ENCODE peak calls at places on chromosomes 4 and X, in four cellular contexts. One of them, this sample, is unnamed. For H3K36me3, the result is how much of the 10 kb centered on the place peaks cover.

GRCh38 chrX:44241551-44241950 is 101.9 kb downstream of the EFHC2 start:
- DNase-seq in thyroid gland: no peak
- DNase-seq in breast epithelium: no peak
- DNase-seq in tibial nerve: no peak
- DNase-seq in this sample: no peak

GRCh38 chrX:386239-386767 is 404 bp downstream of the PPP2R3B start:
- DNase-seq in thyroid gland: no peak
- DNase-seq in breast epithelium: no peak
- DNase-seq in tibial nerve: no peak
- DNase-seq in this sample: peak

GRCh38 chrX:149762696-149763614 is 10.9 kb upstream of the HSFX1 start:
- DNase-seq in thyroid gland: no peak
- DNase-seq in breast epithelium: no peak
- DNase-seq in tibial nerve: no peak
- DNase-seq in this sample: no peak

GRCh38 chrX:74535211-74535621 is 79.2 kb downstream of the RLIM start:
- DNase-seq in thyroid gland: peak
- DNase-seq in breast epithelium: no peak
- DNase-seq in tibial nerve: peak
- DNase-seq in this sample: no peak

GRCh38 chr4:19381068-19381467 is 870.6 kb upstream of the SLIT2 start:
- DNase-seq in thyroid gland: no peak
- DNase-seq in breast epithelium: no peak
- DNase-seq in tibial nerve: no peak
- DNase-seq in this sample: no peak

GRCh38 chrX:40094041-40094899 is 3.5 kb downstream of the BCOR start:
- DNase-seq in thyroid gland: peak
- DNase-seq in breast epithelium: no peak
- DNase-seq in tibial nerve: peak
- DNase-seq in this sample: no peak

GRCh38 chrX:48695925-48696300 is 621 bp upstream of the SUV39H1 start:
- DNase-seq in thyroid gland: no peak
- DNase-seq in breast epithelium: no peak
- DNase-seq in tibial nerve: no peak
- DNase-seq in this sample: no peak

GRCh38 chr4:84878090-84878489 is 88.4 kb downstream of the WDFY3 start:
- DNase-seq in thyroid gland: no peak
- DNase-seq in breast epithelium: no peak
- DNase-seq in tibial nerve: no peak
- DNase-seq in this sample: no peak

GRCh38 chr4:63556332-63556731 is 852.9 kb downstream of the TECRL start:
- DNase-seq in thyroid gland: no peak
- DNase-seq in breast epithelium: no peak
- DNase-seq in tibial nerve: no peak
- DNase-seq in this sample: no peak

GRCh38 chr4:185524888-185525863 is 10.1 kb downstream of the PDLIM3 start:
- DNase-seq in thyroid gland: peak
- DNase-seq in breast epithelium: no peak
- DNase-seq in tibial nerve: no peak
- DNase-seq in this sample: no peak

GRCh38 chrX:75582511-75582910 is 59.7 kb upstream of the ZDHHC15 start:
- DNase-seq in thyroid gland: no peak
- DNase-seq in breast epithelium: no peak
- DNase-seq in tibial nerve: no peak
- DNase-seq in this sample: no peak

GRCh38 chr4:109078724-109079123 is 223.7 kb downstream of the COL25A1 start:
- DNase-seq in thyroid gland: peak
- DNase-seq in breast epithelium: no peak
- DNase-seq in tibial nerve: peak
- DNase-seq in this sample: no peak

GRCh38 chrX:135591871-135592270 is 71.4 kb downstream of the INTS6L start:
- DNase-seq in thyroid gland: no peak
- DNase-seq in breast epithelium: no peak
- DNase-seq in tibial nerve: no peak
- DNase-seq in this sample: no peak

GRCh38 chrX:15930585-15930984 is 76.0 kb upstream of the AP1S2 start:
- DNase-seq in thyroid gland: no peak
- DNase-seq in breast epithelium: no peak
- DNase-seq in tibial nerve: no peak
- DNase-seq in this sample: no peak

GRCh38 chr4:8364141-8364540 is 76.4 kb downstream of the ACOX3 start:
- DNase-seq in thyroid gland: peak
- DNase-seq in breast epithelium: no peak
- DNase-seq in tibial nerve: no peak
- DNase-seq in this sample: no peak

GRCh38 chr4:166499820-166500219 is 626.8 kb downstream of the TLL1 start:
- DNase-seq in thyroid gland: no peak
- DNase-seq in breast epithelium: no peak
- DNase-seq in tibial nerve: no peak
- DNase-seq in this sample: no peak

GRCh38 chr4:7460591-7460990 is 25.9 kb upstream of the PSAPL1 start:
- DNase-seq in thyroid gland: no peak
- DNase-seq in breast epithelium: no peak
- DNase-seq in tibial nerve: peak
- DNase-seq in this sample: peak

GRCh38 chr4:64353904-64354303 is 55.3 kb downstream of the TECRL start:
- DNase-seq in thyroid gland: no peak
- DNase-seq in breast epithelium: no peak
- DNase-seq in tibial nerve: no peak
- DNase-seq in this sample: no peak

GRCh38 chrX:37776283-37776986 is 3.4 kb upstream of the CYBB start:
- DNase-seq in thyroid gland: no peak
- DNase-seq in breast epithelium: no peak
- DNase-seq in tibial nerve: no peak
- DNase-seq in this sample: no peak

GRCh38 chr4:128451270-128451905 is 163.8 kb upstream of the PGRMC2 start:
- DNase-seq in thyroid gland: no peak
- DNase-seq in breast epithelium: no peak
- DNase-seq in tibial nerve: no peak
- DNase-seq in this sample: no peak

DNA sequence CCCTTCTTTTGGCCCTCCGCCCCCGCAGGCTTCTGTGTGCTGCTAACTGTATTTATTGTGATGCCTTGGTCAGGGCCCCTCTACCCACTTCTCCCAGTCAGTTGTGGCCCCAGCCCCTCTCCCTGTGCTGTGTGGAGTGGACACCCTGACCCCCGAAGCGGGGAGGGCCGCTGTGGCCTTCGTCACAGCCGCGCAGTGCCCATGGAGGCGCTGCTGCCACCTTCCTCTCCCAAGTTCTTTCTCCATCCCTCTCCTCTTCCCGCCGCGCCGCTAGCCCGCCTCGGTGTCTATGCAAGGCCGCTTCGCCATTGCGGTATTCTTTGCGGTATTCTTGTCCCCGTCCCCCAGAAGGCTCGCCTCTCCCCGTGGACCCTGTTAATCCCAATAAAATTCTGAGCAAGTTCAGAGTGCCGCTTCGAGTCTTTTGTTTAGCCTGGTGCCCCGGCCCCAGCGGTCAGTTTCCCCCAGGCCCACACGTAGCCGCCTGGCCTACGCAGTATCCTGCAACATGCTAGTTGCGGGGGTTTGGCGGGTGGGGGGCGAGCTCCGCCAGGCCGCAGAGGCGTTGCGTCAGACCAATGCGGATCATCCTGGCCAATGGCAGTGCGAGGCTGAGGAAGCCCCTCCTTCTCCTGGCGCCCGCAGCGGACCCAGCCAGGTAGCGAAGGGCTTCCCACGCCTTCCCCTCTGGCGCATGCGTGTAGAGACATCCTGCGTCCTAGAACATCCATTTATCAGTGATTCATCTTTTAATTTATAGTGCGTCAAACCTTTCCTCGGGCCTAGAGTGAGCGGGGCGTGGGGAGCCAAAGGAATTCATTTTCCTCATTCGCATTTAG is 5.6 kb upstream of the KANTR start:
- DNase-seq in thyroid gland: peak
- DNase-seq in breast epithelium: peak
- DNase-seq in tibial nerve: peak
- DNase-seq in this sample: peak
- TF ChIP-seq POLR2A in thyroid gland: peak
- TF ChIP-seq POLR2A in breast epithelium: no peak
- TF ChIP-seq POLR2A in tibial nerve: peak
- TF ChIP-seq POLR2A in this sample: peak

DNA sequence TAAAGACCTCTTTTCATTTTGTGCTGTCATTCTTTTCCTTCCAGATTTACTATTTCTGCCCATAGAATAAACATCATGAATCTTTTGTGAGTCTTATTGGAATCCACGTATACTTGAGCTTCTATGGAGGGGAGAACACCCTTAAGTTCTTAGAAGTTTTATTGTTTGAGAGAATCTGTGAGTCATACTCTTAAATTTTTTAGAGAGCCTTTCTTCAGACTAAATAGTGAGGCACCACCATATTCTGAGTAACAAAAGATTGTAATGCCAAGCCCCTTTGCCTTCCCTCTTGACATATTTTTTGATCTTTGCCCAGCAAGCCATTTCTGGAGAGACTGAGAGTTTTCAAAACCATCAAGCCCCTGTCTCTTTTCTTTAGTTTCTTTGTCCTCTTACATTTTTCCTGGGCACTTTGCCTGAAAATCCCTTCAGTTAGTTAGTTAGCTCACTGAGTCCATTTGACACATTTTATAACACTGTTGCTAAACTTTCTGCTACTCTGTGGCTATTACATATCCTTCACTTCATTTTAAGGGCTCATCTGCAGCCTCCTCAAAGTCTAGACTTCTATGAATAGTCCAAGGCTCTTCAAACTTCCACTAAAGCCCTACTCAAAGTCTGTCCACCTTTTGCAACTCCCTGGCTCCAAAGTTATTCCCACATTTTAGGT is 65.3 kb upstream of the NDUFC1 start:
- DNase-seq in thyroid gland: no peak
- DNase-seq in breast epithelium: no peak
- DNase-seq in tibial nerve: no peak
- DNase-seq in this sample: no peak
- H3K36me3 ChIP-seq in thyroid gland: under half
- H3K36me3 ChIP-seq in breast epithelium: under half
- H3K36me3 ChIP-seq in tibial nerve: under half
- H3K36me3 ChIP-seq in this sample: under half

DNA sequence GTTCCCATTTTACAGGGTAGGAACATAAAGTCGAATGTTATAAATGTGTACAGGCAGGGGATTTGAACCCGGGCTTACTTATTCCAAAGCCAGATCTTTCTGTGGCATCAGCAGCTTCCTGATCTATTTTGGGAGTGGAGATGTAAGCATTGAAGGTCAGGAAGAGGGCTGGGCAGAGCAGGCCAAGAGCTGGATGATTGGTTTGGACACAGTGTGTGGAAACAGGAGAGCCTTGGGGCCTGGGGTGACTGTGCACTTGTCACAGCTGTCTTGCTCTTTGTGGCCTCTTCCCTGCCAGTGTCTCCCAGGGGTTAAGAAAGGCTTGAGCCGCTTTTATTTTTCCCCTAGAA is 127.9 kb upstream of the ENPP6 start:
- DNase-seq in thyroid gland: peak
- DNase-seq in breast epithelium: no peak
- DNase-seq in tibial nerve: peak
- DNase-seq in this sample: peak
- TF ChIP-seq POLR2A in thyroid gland: no peak
- TF ChIP-seq POLR2A in breast epithelium: no peak
- TF ChIP-seq POLR2A in tibial nerve: no peak
- TF ChIP-seq POLR2A in this sample: no peak

GRCh38 chr4:105710678-105711077 is 2.1 kb downstream of the GSTCD start:
- DNase-seq in thyroid gland: no peak
- DNase-seq in breast epithelium: no peak
- DNase-seq in tibial nerve: no peak
- DNase-seq in this sample: no peak

GRCh38 chr4:105714071-105714521 is 5.5 kb downstream of the GSTCD start:
- DNase-seq in thyroid gland: no peak
- DNase-seq in breast epithelium: no peak
- DNase-seq in tibial nerve: no peak
- DNase-seq in this sample: no peak

GRCh38 chr4:105710012-105710600 is 1.5 kb downstream of the GSTCD start:
- DNase-seq in thyroid gland: no peak
- DNase-seq in breast epithelium: no peak
- DNase-seq in tibial nerve: no peak
- DNase-seq in this sample: no peak

GRCh38 chr4:105714932-105715331 is 6.3 kb downstream of the GSTCD start:
- DNase-seq in thyroid gland: no peak
- DNase-seq in breast epithelium: no peak
- DNase-seq in tibial nerve: no peak
- DNase-seq in this sample: no peak

DNA sequence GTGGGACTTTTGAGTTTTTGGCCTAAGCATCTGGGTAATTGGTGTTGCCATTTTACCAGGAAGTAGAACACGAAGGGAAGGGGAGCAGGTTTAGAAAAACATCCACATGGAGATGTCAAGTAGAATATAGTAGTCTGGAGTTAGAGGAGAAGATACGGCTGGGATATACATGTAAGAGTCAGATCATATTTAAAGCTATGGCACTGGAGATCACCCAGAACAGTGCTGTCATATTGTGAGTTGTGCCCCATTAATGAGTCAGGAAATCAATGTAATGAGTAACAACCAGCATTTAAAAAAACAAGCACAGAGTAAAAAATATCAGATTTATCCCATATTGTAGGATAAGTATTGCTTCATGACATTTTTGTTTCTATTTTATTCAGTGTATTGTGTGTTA is 4.2 kb downstream of the GSTCD start:
- DNase-seq in thyroid gland: no peak
- DNase-seq in breast epithelium: no peak
- DNase-seq in tibial nerve: no peak
- DNase-seq in this sample: no peak
- H3K36me3 ChIP-seq in thyroid gland: under half
- H3K36me3 ChIP-seq in breast epithelium: under half
- H3K36me3 ChIP-seq in tibial nerve: under half
- H3K36me3 ChIP-seq in this sample: under half

GRCh38 chr4:151318310-151319006 is 6.9 kb downstream of the SH3D19 start:
- DNase-seq in thyroid gland: no peak
- DNase-seq in breast epithelium: no peak
- DNase-seq in tibial nerve: no peak
- DNase-seq in this sample: no peak

GRCh38 chr4:151316645-151317044 is 8.8 kb downstream of the SH3D19 start:
- DNase-seq in thyroid gland: no peak
- DNase-seq in breast epithelium: no peak
- DNase-seq in tibial nerve: no peak
- DNase-seq in this sample: no peak

GRCh38 chr4:151315212-151315886 is 10.1 kb downstream of the SH3D19 start:
- DNase-seq in thyroid gland: peak
- DNase-seq in breast epithelium: no peak
- DNase-seq in tibial nerve: no peak
- DNase-seq in this sample: no peak

GRCh38 chr4:151313306-151314028 is 11.9 kb downstream of the SH3D19 start:
- DNase-seq in thyroid gland: no peak
- DNase-seq in breast epithelium: no peak
- DNase-seq in tibial nerve: no peak
- DNase-seq in this sample: no peak

GRCh38 chr4:151314509-151314908 is 10.9 kb downstream of the SH3D19 start:
- DNase-seq in thyroid gland: no peak
- DNase-seq in breast epithelium: no peak
- DNase-seq in tibial nerve: no peak
- DNase-seq in this sample: no peak
- TF ChIP-seq POLR2A in thyroid gland: no peak
- TF ChIP-seq POLR2A in breast epithelium: no peak
- TF ChIP-seq POLR2A in tibial nerve: no peak
- TF ChIP-seq POLR2A in this sample: no peak

DNA sequence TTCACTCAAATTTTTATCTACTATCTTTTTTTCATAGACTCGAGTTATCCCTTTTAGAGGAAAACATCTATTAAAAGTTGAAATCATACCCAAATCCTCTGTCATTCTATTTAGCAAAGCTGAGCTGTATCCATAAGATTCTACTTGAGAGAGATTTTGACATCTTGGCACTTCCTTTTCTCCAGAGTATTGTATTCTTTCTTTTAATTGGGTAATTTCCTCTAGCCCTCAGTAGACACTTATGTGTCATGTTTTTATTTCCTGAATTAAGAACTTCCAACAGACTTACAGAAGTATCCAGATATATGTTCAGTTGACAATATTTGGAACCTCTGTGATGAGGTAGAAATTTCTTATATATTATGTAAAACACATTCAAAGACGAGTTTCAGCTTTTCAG is 201.6 kb upstream of the NR3C2 start:
- DNase-seq in thyroid gland: no peak
- DNase-seq in breast epithelium: no peak
- DNase-seq in tibial nerve: no peak
- DNase-seq in this sample: no peak
- H3K36me3 ChIP-seq in thyroid gland: under half
- H3K36me3 ChIP-seq in breast epithelium: under half
- H3K36me3 ChIP-seq in tibial nerve: under half
- H3K36me3 ChIP-seq in this sample: under half